ENCODE peak calls at places on chromosomes 13 and 19, in ten cellular contexts. Z is Caki2; O is activated CD8-positive, alpha-beta T cell treated with anti-CD3 and anti-CD28 coated beads for 36 hours; N is T-helper 22 cell; W is iris pigment epithelial cell; U is NCI-H2081; Y is heart right ventricle; Q is 8988T; E is T-helper 2 cell; X is occipital lobe. R is an unnamed sample.

GRCh38 chr13:76380436-76381065 is 505.7 kb downstream of the KCTD12 start:
- DNase-seq in Z (no peak), O (no peak), N (no peak), W (peak; percentile 45), U (no peak), Y (no peak), Q (no peak), E (no peak), X (peak; percentile 19), R (no peak)

GRCh38 chr13:40271931-40272775 is 394.3 kb downstream of the FOXO1 start:
- DNase-seq in Z (peak; percentile 60), O (peak; percentile 72), N (no peak), W (peak; percentile 84), U (no peak), Y (peak; percentile 44), Q (no peak), E (no peak), X (peak; percentile 38), R (no peak)

GRCh38 chr13:24684600-24684998 is 4.4 kb downstream of the ATP12A start:
- DNase-seq in Z (no peak), O (peak; percentile 53), N (no peak), W (no peak), U (no peak), Y (no peak), Q (no peak), E (peak; percentile 29), X (peak; percentile 47), R (no peak)

GRCh38 chr19:18419699-18420460 is 682 bp downstream of the SSBP4 start:
- DNase-seq in Z (no peak), O (peak; percentile 79), N (no peak), W (no peak), U (no peak), Y (no peak), Q (peak; percentile 84), E (peak; percentile 69), X (no peak), R (no peak)

GRCh38 chr19:1942078-1942933 is 1.3 kb downstream of the CSNK1G2 start:
- DNase-seq in Z (peak; percentile 62), O (peak; percentile 82), N (peak; percentile 78), W (peak; percentile 83), U (peak; percentile 62), Y (peak; percentile 65), Q (peak; percentile 79), E (peak; percentile 83), X (no peak), R (peak; percentile 53)

GRCh38 chr19:6616011-6616410 is 25.1 kb upstream of the CD70 start:
- DNase-seq in Z (no peak), O (peak; percentile 44), N (no peak), W (peak; percentile 47), U (no peak), Y (no peak), Q (no peak), E (peak; percentile 82), X (no peak), R (no peak)

GRCh38 chr19:959935-960502 is 24.1 kb upstream of the WDR18 start:
- DNase-seq in Z (no peak), O (no peak), N (no peak), W (no peak), U (no peak), Y (no peak), Q (no peak), E (no peak), X (no peak), R (no peak)

GRCh38 chr19:47821460-47822020 is at the start of gene CRX:
- DNase-seq in Z (no peak), O (no peak), N (no peak), W (no peak), U (no peak), Y (no peak), Q (no peak), E (no peak), X (no peak), R (no peak)

GRCh38 chr19:10260141-10260584 is 8.1 kb downstream of the MRPL4 start:
- DNase-seq in Z (no peak), O (peak; percentile 86), N (no peak), W (no peak), U (no peak), Y (no peak), Q (no peak), E (peak; percentile 82), X (peak; percentile 20), R (no peak)

GRCh38 chr19:19110410-19111137 is 27.7 kb downstream of the TMEM161A start:
- DNase-seq in Z (no peak), O (peak; percentile 45), N (no peak), W (peak; percentile 21), U (no peak), Y (no peak), Q (no peak), E (peak; percentile 51), X (no peak), R (no peak)

GRCh38 chr19:23283925-23284324 is 33.7 kb upstream of the ZNF724 start:
- DNase-seq in Z (peak; percentile 21), O (peak; percentile 76), N (peak; percentile 16), W (peak; percentile 63), U (peak; percentile 2), Y (peak; percentile 29), Q (no peak), E (peak; percentile 60), X (no peak), R (no peak)

GRCh38 chr19:15265849-15266248 is 33.6 kb upstream of the EPHX3 start:
- DNase-seq in Z (no peak), O (no peak), N (no peak), W (peak; percentile 90), U (peak; percentile 73), Y (peak; percentile 91), Q (no peak), E (no peak), X (peak; percentile 87), R (no peak)

GRCh38 chr13:40447857-40448256 is 218.6 kb downstream of the FOXO1 start:
- DNase-seq in Z (no peak), O (no peak), N (no peak), W (no peak), U (no peak), Y (no peak), Q (no peak), E (no peak), X (no peak), R (no peak)

GRCh38 chr19:50399368-50399745 is 15.2 kb downstream of the POLD1 start:
- DNase-seq in Z (no peak), O (no peak), N (no peak), W (no peak), U (no peak), Y (no peak), Q (no peak), E (no peak), X (no peak), R (no peak)

GRCh38 chr13:26623125-26623524 is 65.6 kb downstream of the WASF3 start:
- DNase-seq in Z (no peak), O (no peak), N (no peak), W (no peak), U (no peak), Y (no peak), Q (no peak), E (no peak), X (no peak), R (no peak)

GRCh38 chr13:34931572-34931971 is 10.5 kb upstream of the NBEA start:
- DNase-seq in Z (no peak), O (no peak), N (no peak), W (peak; percentile 18), U (no peak), Y (no peak), Q (no peak), E (no peak), X (no peak), R (no peak)

GRCh38 chr19:9937001-9937411 is 691 bp upstream of the OLFM2 start:
- DNase-seq in Z (no peak), O (no peak), N (no peak), W (no peak), U (no peak), Y (no peak), Q (no peak), E (no peak), X (no peak), R (no peak)

GRCh38 chr19:35868172-35868822 is at the start of gene APLP1:
- DNase-seq in Z (peak; percentile 44), O (peak; percentile 73), N (peak; percentile 40), W (peak; percentile 31), U (peak; percentile 59), Y (peak; percentile 81), Q (peak; percentile 83), E (peak; percentile 44), X (peak; percentile 82), R (no peak)

GRCh38 chr19:38729653-38730469 is 14.4 kb downstream of the CAPN12 start:
- DNase-seq in Z (peak; percentile 65), O (peak; percentile 90), N (peak; percentile 42), W (peak; percentile 47), U (peak; percentile 47), Y (peak; percentile 80), Q (peak; percentile 97), E (peak; percentile 76), X (no peak), R (no peak)

GRCh38 chr13:43128504-43128929 is 105.1 kb downstream of the DNAJC15 start:
- DNase-seq in Z (no peak), O (no peak), N (no peak), W (no peak), U (no peak), Y (peak; percentile 24), Q (no peak), E (no peak), X (no peak), R (no peak)

GRCh38 chr19:56689198-56689597 is 17.6 kb upstream of the ZNF835 start:
- DNase-seq in Z (no peak), O (no peak), N (no peak), W (no peak), U (no peak), Y (no peak), Q (no peak), E (no peak), X (no peak), R (no peak)

GRCh38 chr13:62556973-62557372 is 1141.3 kb upstream of the PCDH20 start:
- DNase-seq in Z (no peak), O (no peak), N (no peak), W (no peak), U (no peak), Y (no peak), Q (no peak), E (no peak), X (no peak), R (no peak)

GRCh38 chr19:45215391-45216191 is 29.6 kb downstream of the EXOC3L2 start:
- DNase-seq in Z (no peak), O (no peak), N (no peak), W (no peak), U (peak; percentile 67), Y (peak; percentile 33), Q (no peak), E (no peak), X (no peak), R (no peak)

GRCh38 chr13:19888799-19889198 is 25.4 kb upstream of the ZMYM5 start:
- DNase-seq in Z (no peak), O (no peak), N (no peak), W (peak; percentile 30), U (no peak), Y (no peak), Q (no peak), E (peak; percentile 17), X (no peak), R (no peak)

R was measured in GF-D8.